ENCODE peak calls at places on chromosomes 11 and 22, in six cellular contexts. U is adrenal gland, A is stomach, J is heart left ventricle, X is HCT116, T is mucosa of descending colon. I is an unnamed sample. For H3K4me1, the result is how much of the 10 kb centered on the place peaks cover.

GRCh38 chr22:46490538-46490937 is 46.9 kb downstream of the CELSR1 start:
- DNase-seq in U (no peak), A (no peak), J (no peak), X (no peak), T (no peak), I (no peak)

GRCh38 chr11:126405906-126406305 is 50.4 kb downstream of the ST3GAL4 start:
- DNase-seq in U (no peak), A (no peak), J (no peak), X (peak), T (peak), I (peak)

GRCh38 chr22:17213976-17214375 is 5.3 kb downstream of the ADA2 start:
- DNase-seq in U (peak), A (peak), J (peak), X (peak), T (peak), I (no peak)

GRCh38 chr11:24216488-24216887 is 280.4 kb upstream of the LUZP2 start:
- DNase-seq in U (no peak), A (no peak), J (no peak), X (no peak), T (no peak), I (no peak)

GRCh38 chr11:102837646-102838045 is 5.8 kb downstream of the MMP3 start:
- DNase-seq in U (no peak), A (no peak), J (no peak), X (no peak), T (no peak), I (no peak)

GRCh38 chr11:95341246-95341645 is 110.2 kb upstream of the SESN3 start:
- DNase-seq in U (no peak), A (no peak), J (no peak), X (no peak), T (peak), I (no peak)

GRCh38 chr11:34464591-34465036 is 25.9 kb downstream of the CAT start:
- DNase-seq in U (peak), A (no peak), J (no peak), X (no peak), T (no peak), I (no peak)

GRCh38 chr11:61109671-61110070 is 7.4 kb downstream of the CD5 start:
- DNase-seq in U (no peak), A (no peak), J (no peak), X (no peak), T (no peak), I (no peak)

GRCh38 chr11:65915821-65916251 is 3.0 kb downstream of the C11orf68 start:
- DNase-seq in U (peak), A (peak), J (peak), X (peak), T (peak), I (peak)

GRCh38 chr11:70115778-70116177 is 37.7 kb downstream of the ANO1 start:
- DNase-seq in U (no peak), A (no peak), J (no peak), X (no peak), T (no peak), I (no peak)

GRCh38 chr11:72233056-72233772 is 8.6 kb downstream of the INPPL1 start:
- DNase-seq in U (peak), A (no peak), J (no peak), X (no peak), T (no peak), I (no peak)

GRCh38 chr22:41925783-41926460 is 684 bp downstream of the TNFRSF13C start:
- DNase-seq in U (peak), A (peak), J (peak), X (no peak), T (peak), I (no peak)

GRCh38 chr11:93532285-93532789 is 10.9 kb downstream of the SMCO4 start:
- DNase-seq in U (no peak), A (no peak), J (no peak), X (no peak), T (no peak), I (no peak)

GRCh38 chr11:59426361-59427067 is at the start of gene OR5A2:
- DNase-seq in U (no peak), A (no peak), J (no peak), X (no peak), T (no peak), I (no peak)

GRCh38 chr22:49349841-49350381 is 477.8 kb downstream of the BRD1 start:
- DNase-seq in U (no peak), A (no peak), J (no peak), X (no peak), T (no peak), I (no peak)

GRCh38 chr11:7250166-7250565 is 1.5 kb upstream of the SYT9 start:
- DNase-seq in U (no peak), A (no peak), J (no peak), X (no peak), T (no peak), I (no peak)
- H3K4me1 ChIP-seq in U (under half), A (under half), J (under half), X (under half), T (under half), I (under half)

DNA sequence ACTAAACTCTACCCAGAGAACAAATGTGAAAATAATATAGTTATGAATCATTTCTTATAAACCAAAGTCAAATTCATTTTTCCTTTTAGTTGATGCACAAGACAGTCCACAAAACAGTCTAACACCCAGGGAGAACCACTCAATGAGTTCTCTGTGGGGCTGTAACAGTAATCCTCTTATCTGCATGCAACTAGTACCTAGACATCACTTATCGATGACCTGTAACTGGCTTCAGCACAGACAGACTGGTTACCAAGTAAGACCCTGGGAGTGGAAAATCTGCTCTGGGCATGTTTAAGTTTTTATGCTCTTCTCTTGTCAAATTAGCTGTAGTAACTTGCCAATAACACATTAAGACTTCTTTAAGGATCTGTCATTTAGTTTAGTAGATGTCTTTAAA is 46.6 kb downstream of the PITPNB start:
- DNase-seq in U (no peak), A (no peak), J (no peak), X (no peak), T (no peak), I (no peak)
- H3K4me1 ChIP-seq in U (half or more), A (under half), J (under half), X (under half), T (under half), I (under half)

GRCh38 chr22:45204751-45205623 is 35.7 kb downstream of the KIAA0930 start:
- DNase-seq in U (no peak), A (no peak), J (no peak), X (no peak), T (no peak), I (no peak)
- H3K4me1 ChIP-seq in U (under half), A (under half), J (under half), X (under half), T (under half), I (under half)

GRCh38 chr11:132777067-132777975 is 755.0 kb downstream of the OPCML start:
- DNase-seq in U (no peak), A (no peak), J (no peak), X (no peak), T (no peak), I (no peak)
- H3K4me1 ChIP-seq in U (under half), A (under half), J (under half), X (under half), T (under half), I (under half)

GRCh38 chr11:119773016-119773415 is 44.0 kb upstream of the NECTIN1 start:
- DNase-seq in U (no peak), A (no peak), J (no peak), X (no peak), T (no peak), I (no peak)
- H3K4me1 ChIP-seq in U (under half), A (under half), J (under half), X (under half), T (under half), I (under half)

GRCh38 chr11:134215836-134216235 is 7.9 kb downstream of the NCAPD3 start:
- DNase-seq in U (no peak), A (no peak), J (no peak), X (no peak), T (no peak), I (no peak)
- H3K4me1 ChIP-seq in U (under half), A (under half), J (under half), X (under half), T (under half), I (under half)

GRCh38 chr22:38734203-38735100 is 21.3 kb downstream of the SUN2 start:
- DNase-seq in U (no peak), A (no peak), J (peak), X (no peak), T (no peak), I (no peak)
- H3K4me1 ChIP-seq in U (under half), A (under half), J (under half), X (under half), T (under half), I (under half)

GRCh38 chr11:119685073-119685746 is 43.8 kb downstream of the NECTIN1 start:
- DNase-seq in U (no peak), A (no peak), J (no peak), X (no peak), T (no peak), I (no peak)

GRCh38 chr11:119689318-119689717 is 39.7 kb downstream of the NECTIN1 start:
- DNase-seq in U (no peak), A (no peak), J (peak), X (no peak), T (no peak), I (no peak)

GRCh38 chr11:119686483-119686882 is 42.5 kb downstream of the NECTIN1 start:
- DNase-seq in U (no peak), A (no peak), J (no peak), X (no peak), T (no peak), I (no peak)

GRCh38 chr11:119688362-119688761 is 40.6 kb downstream of the NECTIN1 start:
- DNase-seq in U (no peak), A (no peak), J (no peak), X (no peak), T (no peak), I (no peak)

GRCh38 chr11:119687220-119688046 is 41.6 kb downstream of the NECTIN1 start:
- DNase-seq in U (no peak), A (no peak), J (no peak), X (no peak), T (no peak), I (no peak)
- H3K4me1 ChIP-seq in U (under half), A (under half), J (under half), X (under half), T (under half), I (half or more)